ENCODE peak calls at places on chromosomes 16 and 17, in five cellular contexts. One of them, this sample, is unnamed.

GRCh38 chr17:33889079-33889478 is 366.0 kb upstream of the CCL2 start:
- DNase-seq in DMS153: no peak
- DNase-seq in stimulated activated CD8-positive, alpha-beta memory T cell treated with anti-CD3 and anti-CD28 coated beads, Interleukin-2, amount 100 ng/mL, for 1 hour: no peak
- DNase-seq in stimulated activated CD4-positive, alpha-beta T cell treated with anti-CD3 and anti-CD28 coated beads, Interleukin-4, amount 100 ng/mL, for 1 hour: no peak
- DNase-seq in fibroblast of lung: no peak
- DNase-seq in this sample: no peak

GRCh38 chr16:10906914-10907756 is 30.1 kb downstream of the CIITA start:
- DNase-seq in stimulated activated CD4-positive, alpha-beta T cell treated with anti-CD3 and anti-CD28 coated beads, Interleukin-4, amount 100 ng/mL, for 1 hour: no peak
- DNase-seq in fibroblast of lung: no peak
- DNase-seq in DMS153: no peak
- DNase-seq in stimulated activated CD8-positive, alpha-beta memory T cell treated with anti-CD3 and anti-CD28 coated beads, Interleukin-2, amount 100 ng/mL, for 1 hour: no peak
- DNase-seq in this sample: no peak

GRCh38 chr17:67221062-67221998 is 23.7 kb downstream of the HELZ start:
- DNase-seq in stimulated activated CD4-positive, alpha-beta T cell treated with anti-CD3 and anti-CD28 coated beads, Interleukin-4, amount 100 ng/mL, for 1 hour: no peak
- DNase-seq in fibroblast of lung: peak
- DNase-seq in stimulated activated CD8-positive, alpha-beta memory T cell treated with anti-CD3 and anti-CD28 coated beads, Interleukin-2, amount 100 ng/mL, for 1 hour: no peak
- DNase-seq in DMS153: no peak
- DNase-seq in this sample: peak

GRCh38 chr17:49218941-49219913 is 8.7 kb downstream of the ABI3 start:
- DNase-seq in stimulated activated CD4-positive, alpha-beta T cell treated with anti-CD3 and anti-CD28 coated beads, Interleukin-4, amount 100 ng/mL, for 1 hour: no peak
- DNase-seq in fibroblast of lung: no peak
- DNase-seq in stimulated activated CD8-positive, alpha-beta memory T cell treated with anti-CD3 and anti-CD28 coated beads, Interleukin-2, amount 100 ng/mL, for 1 hour: peak
- DNase-seq in DMS153: no peak
- DNase-seq in this sample: no peak

GRCh38 chr16:55043499-55043898 is 112.8 kb downstream of the IRX5 start:
- DNase-seq in fibroblast of lung: no peak
- DNase-seq in stimulated activated CD8-positive, alpha-beta memory T cell treated with anti-CD3 and anti-CD28 coated beads, Interleukin-2, amount 100 ng/mL, for 1 hour: no peak
- DNase-seq in stimulated activated CD4-positive, alpha-beta T cell treated with anti-CD3 and anti-CD28 coated beads, Interleukin-4, amount 100 ng/mL, for 1 hour: no peak
- DNase-seq in DMS153: no peak
- DNase-seq in this sample: no peak

GRCh38 chr16:3174618-3175148 is 13.3 kb upstream of the OR1F1 start:
- DNase-seq in fibroblast of lung: no peak
- DNase-seq in stimulated activated CD4-positive, alpha-beta T cell treated with anti-CD3 and anti-CD28 coated beads, Interleukin-4, amount 100 ng/mL, for 1 hour: no peak
- DNase-seq in stimulated activated CD8-positive, alpha-beta memory T cell treated with anti-CD3 and anti-CD28 coated beads, Interleukin-2, amount 100 ng/mL, for 1 hour: no peak
- DNase-seq in DMS153: no peak
- DNase-seq in this sample: no peak

GRCh38 chr16:86768231-86768791 is 190.0 kb downstream of the FOXL1 start:
- DNase-seq in DMS153: no peak
- DNase-seq in stimulated activated CD4-positive, alpha-beta T cell treated with anti-CD3 and anti-CD28 coated beads, Interleukin-4, amount 100 ng/mL, for 1 hour: no peak
- DNase-seq in stimulated activated CD8-positive, alpha-beta memory T cell treated with anti-CD3 and anti-CD28 coated beads, Interleukin-2, amount 100 ng/mL, for 1 hour: no peak
- DNase-seq in fibroblast of lung: no peak
- DNase-seq in this sample: no peak

GRCh38 chr16:13038591-13038990 is 137.2 kb downstream of the SHISA9 start:
- DNase-seq in DMS153: no peak
- DNase-seq in fibroblast of lung: no peak
- DNase-seq in stimulated activated CD8-positive, alpha-beta memory T cell treated with anti-CD3 and anti-CD28 coated beads, Interleukin-2, amount 100 ng/mL, for 1 hour: no peak
- DNase-seq in stimulated activated CD4-positive, alpha-beta T cell treated with anti-CD3 and anti-CD28 coated beads, Interleukin-4, amount 100 ng/mL, for 1 hour: no peak
- DNase-seq in this sample: no peak

GRCh38 chr16:4293822-4294457 is 21.1 kb upstream of the TFAP4 start:
- DNase-seq in fibroblast of lung: peak
- DNase-seq in stimulated activated CD8-positive, alpha-beta memory T cell treated with anti-CD3 and anti-CD28 coated beads, Interleukin-2, amount 100 ng/mL, for 1 hour: no peak
- DNase-seq in DMS153: peak
- DNase-seq in stimulated activated CD4-positive, alpha-beta T cell treated with anti-CD3 and anti-CD28 coated beads, Interleukin-4, amount 100 ng/mL, for 1 hour: no peak
- DNase-seq in this sample: peak

GRCh38 chr17:67386965-67387551 is 10.0 kb downstream of the PITPNC1 start:
- DNase-seq in stimulated activated CD8-positive, alpha-beta memory T cell treated with anti-CD3 and anti-CD28 coated beads, Interleukin-2, amount 100 ng/mL, for 1 hour: no peak
- DNase-seq in DMS153: no peak
- DNase-seq in fibroblast of lung: peak
- DNase-seq in stimulated activated CD4-positive, alpha-beta T cell treated with anti-CD3 and anti-CD28 coated beads, Interleukin-4, amount 100 ng/mL, for 1 hour: peak
- DNase-seq in this sample: peak

GRCh38 chr17:30961213-30962188 is 9.3 kb upstream of the RNF135 start:
- DNase-seq in DMS153: no peak
- DNase-seq in stimulated activated CD8-positive, alpha-beta memory T cell treated with anti-CD3 and anti-CD28 coated beads, Interleukin-2, amount 100 ng/mL, for 1 hour: no peak
- DNase-seq in fibroblast of lung: no peak
- DNase-seq in stimulated activated CD4-positive, alpha-beta T cell treated with anti-CD3 and anti-CD28 coated beads, Interleukin-4, amount 100 ng/mL, for 1 hour: no peak
- DNase-seq in this sample: no peak

This sample was measured in NCI-H524 treated with DMSO at 0.1 percent for 48 hours.